ENCODE peak calls at places on chromosomes 7 and 10, in five cellular contexts. L, F, I, H and G are unnamed samples.

GRCh38 chr10:107727762-107728317 is 563.3 kb upstream of the SORCS1 start:
- DNase-seq in L (peak; percentile 31), F (no peak), I (no peak), H (peak; percentile 32), G (peak; percentile 31)

GRCh38 chr10:108544500-108545120 is 1378.7 kb downstream of the XPNPEP1 start:
- DNase-seq in L (peak; percentile 42), F (peak; percentile 87), I (peak; percentile 34), H (peak; percentile 78), G (peak; percentile 65)

GRCh38 chr7:27172823-27173411 is 1.2 kb downstream of the HOXA10 start:
- DNase-seq in L (no peak), F (peak; percentile 72), I (no peak), H (peak; percentile 10), G (no peak)

GRCh38 chr10:112184379-112184778 is 814 bp upstream of the GPAM start:
- DNase-seq in L (no peak), F (no peak), I (no peak), H (no peak), G (no peak)

GRCh38 chr7:51949726-51950644 is 633.4 kb upstream of the COBL start:
- DNase-seq in L (peak; percentile 34), F (no peak), I (no peak), H (no peak), G (no peak)

GRCh38 chr7:30177186-30177585 is 42.4 kb downstream of the MTURN start:
- DNase-seq in L (no peak), F (no peak), I (no peak), H (no peak), G (no peak)

GRCh38 chr7:24880886-24881285 is 99.1 kb downstream of the OSBPL3 start:
- DNase-seq in L (no peak), F (no peak), I (no peak), H (no peak), G (no peak)

GRCh38 chr7:35334511-35334910 is 80.6 kb upstream of the TBX20 start:
- DNase-seq in L (no peak), F (no peak), I (peak; percentile 3), H (peak; percentile 8), G (peak; percentile 77)

GRCh38 chr7:126993626-126994213 is 259.0 kb downstream of the GRM8 start:
- DNase-seq in L (no peak), F (no peak), I (no peak), H (no peak), G (no peak)

GRCh38 chr10:24930427-24930826 is 22.0 kb downstream of the PRTFDC1 start:
- DNase-seq in L (no peak), F (no peak), I (no peak), H (no peak), G (peak; percentile 27)

GRCh38 chr10:60781678-60782077 is 3.4 kb downstream of the CDK1 start:
- DNase-seq in L (no peak), F (no peak), I (no peak), H (peak; percentile 13), G (no peak)

GRCh38 chr10:131777921-131778320 is 122.9 kb upstream of the PPP2R2D start:
- DNase-seq in L (no peak), F (no peak), I (no peak), H (no peak), G (no peak)

GRCh38 chr7:124718032-124718766 is 47.4 kb downstream of the GPR37 start:
- DNase-seq in L (peak; percentile 34), F (no peak), I (no peak), H (peak; percentile 78), G (no peak)

GRCh38 chr7:1969459-1970284 is 263.1 kb downstream of the MAD1L1 start:
- DNase-seq in L (no peak), F (no peak), I (no peak), H (no peak), G (no peak)

GRCh38 chr10:96124230-96125141 is 5.6 kb upstream of the ZNF518A start:
- DNase-seq in L (peak; percentile 23), F (peak; percentile 53), I (peak; percentile 29), H (peak; percentile 82), G (peak; percentile 60)

GRCh38 chr10:114810926-114811325 is 10.7 kb upstream of the FHIP2A start:
- DNase-seq in L (no peak), F (no peak), I (no peak), H (no peak), G (no peak)

GRCh38 chr10:128633864-128634541 is 507.8 kb upstream of the MKI67 start:
- DNase-seq in L (peak; percentile 20), F (no peak), I (no peak), H (no peak), G (no peak)
- TF ChIP-seq CTCF in L (no peak), F (no peak), I (no peak), H (no peak), G (no peak)

DNA sequence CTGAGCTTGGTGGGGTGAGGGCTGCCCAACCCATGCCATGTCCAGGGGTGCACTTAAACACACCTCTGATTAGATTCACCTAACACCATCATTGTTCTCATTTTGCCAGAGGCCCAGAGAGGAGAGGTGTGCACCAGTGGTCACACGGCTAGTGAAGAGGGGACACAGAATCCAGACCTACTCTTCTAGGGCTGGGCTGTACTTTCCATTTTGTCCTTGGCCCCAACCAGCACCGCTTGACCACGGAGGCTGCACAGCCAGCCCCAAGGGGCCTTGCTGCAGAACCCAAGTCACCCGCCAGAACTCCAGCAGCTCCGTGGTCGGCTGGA is 246 bp upstream of the WDFY4 start:
- DNase-seq in L (no peak), F (no peak), I (no peak), H (no peak), G (no peak)
- H3K4me3 ChIP-seq in L (no peak overlapping the region), F (no peak overlapping the region), I (no peak overlapping the region), H (no peak overlapping the region), G (no peak overlapping the region)

GRCh38 chr10:14396441-14397048 is 65.8 kb upstream of the FRMD4A start:
- DNase-seq in L (peak; percentile 86), F (no peak), I (peak; percentile 62), H (peak; percentile 57), G (peak; percentile 67)
- TF ChIP-seq CTCF in L (peak; percentile 71), F (peak; percentile 12), I (peak; percentile 69), H (peak; percentile 67), G (peak; percentile 73)

DNA sequence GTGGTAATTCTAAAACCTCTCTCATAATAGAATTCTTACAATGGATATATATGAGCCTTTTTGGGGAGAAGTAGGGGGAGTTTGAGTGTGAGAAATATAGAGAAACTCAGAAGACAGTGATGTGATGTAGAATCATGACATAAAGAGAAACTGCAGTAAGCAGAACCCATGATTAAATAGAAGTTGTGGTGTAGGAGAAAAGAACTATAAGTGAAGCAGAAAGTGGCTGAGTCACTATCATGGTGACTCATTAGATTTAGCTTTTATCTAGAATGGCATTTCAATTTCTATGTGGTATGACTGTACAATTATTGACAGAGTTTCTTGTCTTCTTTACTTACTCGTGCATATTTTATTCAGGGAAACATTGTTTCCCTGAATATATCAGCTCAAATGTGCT is 1530.9 kb upstream of the LRRTM3 start:
- DNase-seq in L (peak; percentile 67), F (no peak), I (peak; percentile 53), H (peak; percentile 5), G (peak; percentile 50)
- H3K4me3 ChIP-seq in L (no peak overlapping the region), F (no peak overlapping the region), I (no peak overlapping the region), H (no peak overlapping the region), G (no peak overlapping the region)

GRCh38 chr10:127679642-127680255 is 57.2 kb upstream of the FOXI2 start:
- DNase-seq in L (no peak), F (no peak), I (no peak), H (peak; percentile 8), G (no peak)
- TF ChIP-seq CTCF in L (no peak), F (no peak), I (peak; percentile 37), H (peak; percentile 51), G (peak; percentile 9)

GRCh38 chr7:154852205-154852604 is 150.7 kb downstream of the PAXIP1 start:
- DNase-seq in L (no peak), F (no peak), I (no peak), H (no peak), G (no peak)
- H3K4me3 ChIP-seq in L (no peak overlapping the region), F (no peak overlapping the region), I (no peak overlapping the region), H (no peak overlapping the region), G (no peak overlapping the region)